ENCODE peak calls at places on chromosomes 3 and 15, in four cellular contexts. I is T-helper 9 cell, R is memory B cell, M is GM03348. Q is an unnamed sample.

GRCh38 chr3:184531580-184532290 is 29.9 kb upstream of the EPHB3 start:
- DNase-seq in I (no peak), R (no peak), M (no peak), Q (no peak)

GRCh38 chr3:65785065-65785645 is 253.6 kb downstream of the MAGI1 start:
- DNase-seq in I (no peak), R (no peak), M (peak; percentile 58), Q (peak; percentile 0)

GRCh38 chr15:91813924-91814323 is 39.6 kb upstream of the SLCO3A1 start:
- DNase-seq in I (no peak), R (no peak), M (no peak), Q (no peak)

GRCh38 chr15:59976480-59976879 is 27.6 kb upstream of the FOXB1 start:
- DNase-seq in I (no peak), R (no peak), M (no peak), Q (no peak)

GRCh38 chr3:168974628-168975403 is 688.7 kb downstream of the MECOM start:
- DNase-seq in I (no peak), R (no peak), M (no peak), Q (no peak)

GRCh38 chr15:69193948-69194827 is 33.8 kb downstream of the GLCE start:
- DNase-seq in I (no peak), R (no peak), M (peak; percentile 14), Q (no peak)

GRCh38 chr3:54326951-54327350 is 204.6 kb downstream of the CACNA2D3 start:
- DNase-seq in I (no peak), R (no peak), M (no peak), Q (no peak)

GRCh38 chr3:47152578-47152977 is 11.3 kb downstream of the SETD2 start:
- DNase-seq in I (no peak), R (no peak), M (no peak), Q (no peak)

GRCh38 chr15:71753346-71753745 is 57.0 kb upstream of the NR2E3 start:
- DNase-seq in I (no peak), R (no peak), M (peak; percentile 25), Q (no peak)

GRCh38 chr3:172522871-172523818 is at the start of gene TNFSF10:
- DNase-seq in I (peak; percentile 28), R (peak; percentile 41), M (no peak), Q (no peak)

GRCh38 chr3:178198329-178198728 is 337.9 kb upstream of the KCNMB2 start:
- DNase-seq in I (no peak), R (no peak), M (peak; percentile 48), Q (no peak)

GRCh38 chr15:42107483-42107882 is 13.1 kb upstream of the PLA2G4D start:
- DNase-seq in I (no peak), R (no peak), M (no peak), Q (no peak)

GRCh38 chr3:197298341-197298857 is at the start of gene DLG1:
- DNase-seq in I (peak; percentile 78), R (peak; percentile 39), M (peak; percentile 94), Q (peak; percentile 82)

GRCh38 chr3:186570941-186571643 is 572 bp downstream of the DNAJB11 start:
- DNase-seq in I (no peak), R (no peak), M (no peak), Q (no peak)

GRCh38 chr15:89802986-89803820 is 11.4 kb downstream of the ANPEP start:
- DNase-seq in I (no peak), R (no peak), M (no peak), Q (no peak)

GRCh38 chr3:37904614-37905047 is 43.0 kb downstream of the CTDSPL start:
- DNase-seq in I (no peak), R (no peak), M (peak; percentile 64), Q (no peak)

GRCh38 chr15:93030430-93031102 is 58.4 kb downstream of the RGMA start:
- DNase-seq in I (peak; percentile 59), R (peak; percentile 54), M (peak; percentile 92), Q (no peak)

GRCh38 chr3:194584866-194585265 is 48.4 kb downstream of the TMEM44 start:
- DNase-seq in I (no peak), R (no peak), M (no peak), Q (no peak)

GRCh38 chr3:130470132-130470531 is 46.8 kb upstream of the COL6A6 start:
- DNase-seq in I (no peak), R (no peak), M (no peak), Q (no peak)

GRCh38 chr3:156449712-156450574 is 105.0 kb downstream of the SSR3 start:
- DNase-seq in I (no peak), R (no peak), M (peak; percentile 51), Q (no peak)

GRCh38 chr15:89880727-89881126 is 13.1 kb downstream of the AP3S2 start:
- DNase-seq in I (no peak), R (no peak), M (no peak), Q (no peak)

GRCh38 chr15:98518823-98519561 is 129.3 kb upstream of the IGF1R start:
- DNase-seq in I (peak; percentile 17), R (peak; percentile 51), M (peak; percentile 88), Q (peak; percentile 18)

GRCh38 chr3:108296239-108296638 is at the start of gene HHLA2:
- DNase-seq in I (no peak), R (no peak), M (no peak), Q (no peak)

GRCh38 chr3:44999782-45000181 is 23.7 kb downstream of the EXOSC7 start:
- DNase-seq in I (no peak), R (no peak), M (no peak), Q (no peak)

GRCh38 chr15:40252438-40253178 is 13.7 kb downstream of the PAK6 start:
- DNase-seq in I (no peak), R (no peak), M (peak; percentile 46), Q (no peak)

GRCh38 chr15:37877851-37878577 is 56.4 kb upstream of the TMCO5A start:
- DNase-seq in I (no peak), R (no peak), M (peak; percentile 40), Q (no peak)

GRCh38 chr15:79950247-79950646 is 20.7 kb downstream of the BCL2A1 start:
- DNase-seq in I (no peak), R (no peak), M (no peak), Q (no peak)

GRCh38 chr15:80003171-80003570 is 32.2 kb upstream of the BCL2A1 start:
- DNase-seq in I (no peak), R (no peak), M (no peak), Q (no peak)

GRCh38 chr3:130900959-130901358 is 7.1 kb downstream of the ATP2C1 start:
- DNase-seq in I (no peak), R (no peak), M (no peak), Q (no peak)

GRCh38 chr3:99648091-99648490 is 9.7 kb downstream of the COL8A1 start:
- DNase-seq in I (no peak), R (no peak), M (peak; percentile 30), Q (no peak)

GRCh38 chr3:80190051-80190450 is 422.3 kb upstream of the ROBO1 start:
- DNase-seq in I (no peak), R (no peak), M (peak; percentile 22), Q (no peak)

GRCh38 chr3:49733551-49733950 is 9.8 kb upstream of the GMPPB start:
- DNase-seq in I (no peak), R (no peak), M (no peak), Q (no peak)

Q was measured in NCI-H187.